ENCODE peak calls at places on chromosomes 13 and 19, in ten cellular contexts. R is stomach, S is transverse colon, C is A549, V is ovary, T is tibial nerve, J is H1, E is suprapubic skin, M is SK-N-SH, N is esophagus muscularis mucosa. P is an unnamed sample.

GRCh38 chr13:113937497-113938140 is 36.3 kb downstream of the C13orf46 start:
- DNase-seq in T (no peak), M (no peak), J (no peak), S (no peak), E (no peak), C (no peak), N (no peak), R (no peak), V (no peak), P (no peak)

GRCh38 chr13:79516590-79516989 is 35.6 kb downstream of the NDFIP2 start:
- DNase-seq in M (no peak), S (no peak), J (no peak), V (no peak), C (no peak), T (no peak), R (peak; percentile 49), N (no peak), E (no peak), P (no peak)

GRCh38 chr19:57675881-57676280 is 5.9 kb upstream of the ZNF551 start:
- DNase-seq in V (no peak), S (no peak), J (no peak), C (no peak), M (no peak), N (no peak), T (no peak), R (no peak), E (no peak), P (no peak)

GRCh38 chr19:53870485-53870844 is 2.8 kb downstream of the MYADM start:
- DNase-seq in T (no peak), C (peak; percentile 54), M (no peak), E (no peak), J (no peak), N (no peak), S (peak; percentile 76), V (no peak), R (peak; percentile 60), P (no peak)

GRCh38 chr19:51830263-51830662 is 35.3 kb downstream of the FPR3 start:
- DNase-seq in N (no peak), S (no peak), T (no peak), E (no peak), J (no peak), C (no peak), V (no peak), M (no peak), R (no peak), P (no peak)

GRCh38 chr13:91141619-91142061 is 205.8 kb upstream of the MIR17HG start:
- DNase-seq in J (no peak), R (no peak), N (no peak), C (no peak), S (no peak), E (no peak), V (no peak), T (no peak), M (no peak), P (no peak)

GRCh38 chr19:8631425-8631819 is 989 bp downstream of the NFILZ start:
- DNase-seq in R (no peak), N (no peak), T (no peak), E (no peak), S (peak; percentile 29), M (no peak), V (no peak), C (peak; percentile 95), J (no peak), P (no peak)

GRCh38 chr13:27403727-27404385 is 20.6 kb upstream of the GTF3A start:
- DNase-seq in C (no peak), E (no peak), N (no peak), T (no peak), R (peak; percentile 79), V (no peak), S (peak; percentile 49), J (no peak), M (no peak), P (no peak)

GRCh38 chr13:51122868-51123267 is 11.8 kb upstream of the C13orf42 start:
- DNase-seq in E (no peak), S (no peak), R (no peak), C (no peak), M (no peak), V (no peak), T (no peak), J (peak; percentile 31), N (peak; percentile 77), P (no peak)

GRCh38 chr19:58304748-58305064 is 471 bp upstream of the ERVK3-1 start:
- DNase-seq in N (no peak), V (no peak), S (no peak), C (no peak), M (no peak), J (no peak), R (no peak), E (no peak), T (no peak), P (no peak)

GRCh38 chr13:71632721-71633120 is 234.3 kb downstream of the DACH1 start:
- DNase-seq in J (no peak), C (no peak), E (no peak), T (no peak), V (no peak), N (no peak), S (no peak), R (no peak), M (no peak), P (no peak)

GRCh38 chr19:23758187-23759074 is at the start of gene ZNF681:
- DNase-seq in V (peak; percentile 85), C (peak; percentile 21), R (peak; percentile 87), S (peak; percentile 91), E (peak; percentile 95), N (peak; percentile 97), J (peak; percentile 57), M (peak; percentile 85), T (peak; percentile 62), P (peak; percentile 93)

GRCh38 chr19:39126312-39126561 is 651 bp downstream of the PAK4 start:
- DNase-seq in J (no peak), T (no peak), C (no peak), S (no peak), R (no peak), M (no peak), V (no peak), E (no peak), N (no peak), P (no peak)

GRCh38 chr13:33194820-33195692 is 90.5 kb downstream of the STARD13 start:
- DNase-seq in C (peak; percentile 46), S (no peak), J (no peak), M (peak; percentile 36), R (peak; percentile 30), E (no peak), T (no peak), N (no peak), V (peak; percentile 43), P (no peak)

GRCh38 chr19:58229255-58229639 is 533 bp downstream of the ZNF544 start:
- DNase-seq in R (no peak), V (no peak), E (no peak), M (peak; percentile 44), N (no peak), S (no peak), T (no peak), C (peak; percentile 56), J (peak; percentile 50), P (no peak)

GRCh38 chr19:507286-508203 is at the start of gene TPGS1:
- DNase-seq in S (peak; percentile 79), C (peak; percentile 75), T (peak; percentile 51), J (peak; percentile 93), N (no peak), E (no peak), R (peak; percentile 78), M (peak; percentile 90), V (peak; percentile 69), P (peak; percentile 86)

GRCh38 chr13:44738463-44738862 is 162.3 kb upstream of the TSC22D1 start:
- DNase-seq in M (no peak), R (no peak), S (no peak), V (no peak), T (no peak), N (no peak), J (no peak), E (no peak), C (no peak), P (no peak)

GRCh38 chr13:108268713-108269112 is 805 bp upstream of the TNFSF13B start:
- DNase-seq in N (no peak), E (no peak), T (no peak), R (no peak), M (no peak), C (no peak), S (no peak), V (no peak), J (no peak), P (no peak)
- H3K4me3 ChIP-seq in N (no peak overlapping the region), E (no peak overlapping the region), T (no peak overlapping the region), R (no peak overlapping the region), M (no peak overlapping the region), C (no peak overlapping the region), S (no peak overlapping the region), V (no peak overlapping the region), J (no peak overlapping the region), P (no peak overlapping the region)

DNA sequence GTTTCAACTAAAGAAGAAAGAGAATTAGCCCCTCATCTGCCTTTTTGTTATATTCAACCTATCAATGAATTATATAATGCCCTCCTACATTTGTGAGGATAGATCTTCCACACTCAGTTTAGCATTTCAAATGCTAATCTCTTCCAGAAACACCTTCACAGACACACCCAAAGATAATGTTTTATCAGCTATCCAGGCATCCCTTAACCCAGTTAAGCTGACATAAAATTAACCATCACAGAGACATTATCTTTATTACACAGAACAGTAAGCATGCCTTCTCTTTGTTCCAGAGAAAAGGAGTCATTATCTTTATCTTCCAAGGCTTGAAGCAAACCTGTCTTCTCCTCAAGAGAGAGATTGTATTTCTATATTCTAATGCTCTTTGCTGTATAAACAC is 53.1 kb downstream of the PCDH20 start:
- DNase-seq in C (no peak), M (no peak), T (no peak), J (no peak), S (no peak), N (no peak), E (no peak), V (no peak), R (no peak), P (no peak)
- TF ChIP-seq EP300 in C (no peak), M (no peak), T (no peak), J (no peak), S (no peak), N (no peak), E (no peak), V (no peak), R (no peak), P (no peak)

DNA sequence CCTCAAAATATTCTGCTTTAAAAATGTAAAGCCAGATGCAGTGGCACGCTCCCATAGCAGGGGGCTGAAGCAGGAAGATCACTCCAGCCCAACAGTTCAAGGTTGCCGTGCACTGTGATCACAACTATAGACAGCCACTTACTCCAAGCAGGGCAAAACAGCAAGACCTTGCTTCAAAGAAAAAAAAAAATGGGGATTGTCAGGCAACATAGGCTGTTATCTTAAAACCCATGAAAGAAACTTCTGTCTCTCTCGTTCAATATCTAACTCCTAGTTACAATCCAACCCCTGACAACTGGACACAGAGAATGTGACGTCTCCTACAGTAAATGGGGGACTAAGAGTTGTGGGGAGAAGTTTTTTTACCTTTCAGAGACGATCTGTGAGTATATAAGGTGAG is 17.4 kb downstream of the ELF1 start:
- DNase-seq in E (no peak), M (no peak), C (no peak), R (no peak), J (no peak), N (no peak), S (no peak), V (no peak), T (no peak), P (no peak)
- H3K4me1 ChIP-seq in E (peaks cover 40% of the 10 kb centered on the region), M (no peaks in the 10 kb centered on the region), C (peaks cover 39% of the 10 kb centered on the region), R (peaks cover 70% of the 10 kb centered on the region), J (no peaks in the 10 kb centered on the region), N (peaks cover 29% of the 10 kb centered on the region), S (peaks cover 63% of the 10 kb centered on the region), V (peaks cover 4% of the 10 kb centered on the region), T (peaks cover 4% of the 10 kb centered on the region), P (no peaks in the 10 kb centered on the region)

GRCh38 chr13:43230989-43231388 is 207.6 kb downstream of the DNAJC15 start:
- DNase-seq in J (no peak), E (no peak), T (no peak), S (no peak), C (no peak), N (peak; percentile 50), R (no peak), V (no peak), M (no peak), P (no peak)
- H3K4me3 ChIP-seq in J (no peak overlapping the region), E (no peak overlapping the region), T (no peak overlapping the region), S (no peak overlapping the region), C (no peak overlapping the region), N (no peak overlapping the region), R (no peak overlapping the region), V (no peak overlapping the region), M (no peak overlapping the region), P (no peak overlapping the region)

P was measured in sigmoid colon.